ENCODE peak calls at places on chromosome 11, in ten cellular contexts. One of them, this sample, is unnamed.
A peak's percentile ranks its signal among the peaks of the same experiment; 100 is the strongest.

GRCh38 chr11:69293819-69294505 is at the start of gene MYEOV:
- DNase-seq in SK-N-MC: no peak
- DNase-seq in activated CD4-positive, CD25-positive, alpha-beta regulatory T cell: no peak
- DNase-seq in GM20000: peak; percentile 73
- DNase-seq in T-helper 2 cell: no peak
- DNase-seq in nephron progenitor cell: peak; percentile 60
- DNase-seq in AG04450: no peak
- DNase-seq in NCI-H1092 treated with DMSO at 0.1 percent for 48 hours: no peak
- DNase-seq in amygdala: no peak
- DNase-seq in BE2C: peak; percentile 92
- DNase-seq in this sample: peak; percentile 64

GRCh38 chr11:119147604-119148333 is 1.1 kb upstream of the ABCG4 start:
- DNase-seq in nephron progenitor cell: no peak
- DNase-seq in BE2C: no peak
- DNase-seq in AG04450: no peak
- DNase-seq in amygdala: no peak
- DNase-seq in NCI-H1092 treated with DMSO at 0.1 percent for 48 hours: no peak
- DNase-seq in activated CD4-positive, CD25-positive, alpha-beta regulatory T cell: no peak
- DNase-seq in GM20000: no peak
- DNase-seq in T-helper 2 cell: no peak
- DNase-seq in SK-N-MC: no peak
- DNase-seq in this sample: peak; percentile 19

GRCh38 chr11:75514596-75514995 is 11.1 kb downstream of the GDPD5 start:
- DNase-seq in AG04450: no peak
- DNase-seq in GM20000: no peak
- DNase-seq in NCI-H1092 treated with DMSO at 0.1 percent for 48 hours: no peak
- DNase-seq in activated CD4-positive, CD25-positive, alpha-beta regulatory T cell: no peak
- DNase-seq in T-helper 2 cell: no peak
- DNase-seq in BE2C: no peak
- DNase-seq in SK-N-MC: no peak
- DNase-seq in amygdala: no peak
- DNase-seq in nephron progenitor cell: no peak
- DNase-seq in this sample: no peak

GRCh38 chr11:68707527-68707926 is 23.2 kb downstream of the GAL start:
- DNase-seq in activated CD4-positive, CD25-positive, alpha-beta regulatory T cell: no peak
- DNase-seq in BE2C: no peak
- DNase-seq in AG04450: no peak
- DNase-seq in GM20000: no peak
- DNase-seq in nephron progenitor cell: no peak
- DNase-seq in amygdala: no peak
- DNase-seq in T-helper 2 cell: no peak
- DNase-seq in NCI-H1092 treated with DMSO at 0.1 percent for 48 hours: no peak
- DNase-seq in SK-N-MC: no peak
- DNase-seq in this sample: no peak

GRCh38 chr11:47392546-47393162 is 14.3 kb upstream of the SPI1 start:
- DNase-seq in AG04450: no peak
- DNase-seq in BE2C: no peak
- DNase-seq in activated CD4-positive, CD25-positive, alpha-beta regulatory T cell: no peak
- DNase-seq in T-helper 2 cell: no peak
- DNase-seq in GM20000: no peak
- DNase-seq in NCI-H1092 treated with DMSO at 0.1 percent for 48 hours: no peak
- DNase-seq in amygdala: no peak
- DNase-seq in nephron progenitor cell: no peak
- DNase-seq in SK-N-MC: no peak
- DNase-seq in this sample: no peak

GRCh38 chr11:125945797-125946520 is at the start of gene VSIG10L2:
- DNase-seq in T-helper 2 cell: no peak
- DNase-seq in GM20000: no peak
- DNase-seq in BE2C: no peak
- DNase-seq in amygdala: no peak
- DNase-seq in activated CD4-positive, CD25-positive, alpha-beta regulatory T cell: no peak
- DNase-seq in SK-N-MC: no peak
- DNase-seq in AG04450: no peak
- DNase-seq in NCI-H1092 treated with DMSO at 0.1 percent for 48 hours: no peak
- DNase-seq in nephron progenitor cell: no peak
- DNase-seq in this sample: no peak

GRCh38 chr11:107999759-108000455 is 8.8 kb upstream of the CUL5 start:
- DNase-seq in NCI-H1092 treated with DMSO at 0.1 percent for 48 hours: peak; percentile 64
- DNase-seq in T-helper 2 cell: no peak
- DNase-seq in AG04450: no peak
- DNase-seq in SK-N-MC: peak; percentile 20
- DNase-seq in nephron progenitor cell: peak; percentile 54
- DNase-seq in amygdala: no peak
- DNase-seq in activated CD4-positive, CD25-positive, alpha-beta regulatory T cell: no peak
- DNase-seq in GM20000: peak; percentile 73
- DNase-seq in BE2C: peak; percentile 62
- DNase-seq in this sample: peak; percentile 7

GRCh38 chr11:9001736-9002135 is 2.1 kb downstream of the NRIP3 start:
- DNase-seq in nephron progenitor cell: no peak
- DNase-seq in GM20000: no peak
- DNase-seq in activated CD4-positive, CD25-positive, alpha-beta regulatory T cell: no peak
- DNase-seq in T-helper 2 cell: no peak
- DNase-seq in BE2C: no peak
- DNase-seq in amygdala: no peak
- DNase-seq in AG04450: peak; percentile 55
- DNase-seq in NCI-H1092 treated with DMSO at 0.1 percent for 48 hours: no peak
- DNase-seq in SK-N-MC: no peak
- DNase-seq in this sample: no peak

GRCh38 chr11:97361812-97362378 is 972.1 kb downstream of the JRKL start:
- DNase-seq in GM20000: no peak
- DNase-seq in nephron progenitor cell: no peak
- DNase-seq in activated CD4-positive, CD25-positive, alpha-beta regulatory T cell: no peak
- DNase-seq in BE2C: no peak
- DNase-seq in SK-N-MC: no peak
- DNase-seq in NCI-H1092 treated with DMSO at 0.1 percent for 48 hours: no peak
- DNase-seq in T-helper 2 cell: no peak
- DNase-seq in AG04450: no peak
- DNase-seq in amygdala: no peak
- DNase-seq in this sample: no peak

GRCh38 chr11:130089669-130090063 is 20.0 kb downstream of the APLP2 start:
- DNase-seq in nephron progenitor cell: no peak
- DNase-seq in NCI-H1092 treated with DMSO at 0.1 percent for 48 hours: no peak
- DNase-seq in BE2C: no peak
- DNase-seq in GM20000: no peak
- DNase-seq in SK-N-MC: no peak
- DNase-seq in activated CD4-positive, CD25-positive, alpha-beta regulatory T cell: no peak
- DNase-seq in T-helper 2 cell: no peak
- DNase-seq in amygdala: no peak
- DNase-seq in AG04450: no peak
- DNase-seq in this sample: no peak

GRCh38 chr11:8282621-8283509 is 19.2 kb upstream of the LMO1 start:
- DNase-seq in NCI-H1092 treated with DMSO at 0.1 percent for 48 hours: no peak
- DNase-seq in activated CD4-positive, CD25-positive, alpha-beta regulatory T cell: no peak
- DNase-seq in nephron progenitor cell: peak; percentile 56
- DNase-seq in AG04450: no peak
- DNase-seq in amygdala: no peak
- DNase-seq in BE2C: peak; percentile 28
- DNase-seq in T-helper 2 cell: no peak
- DNase-seq in GM20000: no peak
- DNase-seq in SK-N-MC: no peak
- DNase-seq in this sample: peak; percentile 54

GRCh38 chr11:6618117-6619020 is 853 bp downstream of the TPP1 start:
- DNase-seq in GM20000: no peak
- DNase-seq in NCI-H1092 treated with DMSO at 0.1 percent for 48 hours: no peak
- DNase-seq in nephron progenitor cell: no peak
- DNase-seq in SK-N-MC: no peak
- DNase-seq in activated CD4-positive, CD25-positive, alpha-beta regulatory T cell: peak; percentile 21
- DNase-seq in BE2C: no peak
- DNase-seq in AG04450: peak; percentile 59
- DNase-seq in T-helper 2 cell: no peak
- DNase-seq in amygdala: peak; percentile 48
- DNase-seq in this sample: no peak

GRCh38 chr11:96384156-96384555 is 5.6 kb downstream of the CCDC82 start:
- DNase-seq in BE2C: no peak
- DNase-seq in activated CD4-positive, CD25-positive, alpha-beta regulatory T cell: no peak
- DNase-seq in SK-N-MC: no peak
- DNase-seq in amygdala: no peak
- DNase-seq in T-helper 2 cell: no peak
- DNase-seq in nephron progenitor cell: no peak
- DNase-seq in AG04450: no peak
- DNase-seq in NCI-H1092 treated with DMSO at 0.1 percent for 48 hours: peak; percentile 5
- DNase-seq in GM20000: no peak
- DNase-seq in this sample: no peak

GRCh38 chr11:23509023-23509422 is 648.7 kb upstream of the CCDC179 start:
- DNase-seq in AG04450: peak; percentile 41
- DNase-seq in BE2C: no peak
- DNase-seq in amygdala: no peak
- DNase-seq in SK-N-MC: no peak
- DNase-seq in GM20000: no peak
- DNase-seq in nephron progenitor cell: no peak
- DNase-seq in NCI-H1092 treated with DMSO at 0.1 percent for 48 hours: no peak
- DNase-seq in T-helper 2 cell: no peak
- DNase-seq in activated CD4-positive, CD25-positive, alpha-beta regulatory T cell: no peak
- DNase-seq in this sample: no peak

GRCh38 chr11:11415786-11416390 is 62.8 kb upstream of the CSNK2A3 start:
- DNase-seq in SK-N-MC: no peak
- DNase-seq in nephron progenitor cell: no peak
- DNase-seq in BE2C: no peak
- DNase-seq in T-helper 2 cell: no peak
- DNase-seq in AG04450: no peak
- DNase-seq in amygdala: no peak
- DNase-seq in activated CD4-positive, CD25-positive, alpha-beta regulatory T cell: no peak
- DNase-seq in GM20000: no peak
- DNase-seq in NCI-H1092 treated with DMSO at 0.1 percent for 48 hours: no peak
- DNase-seq in this sample: no peak

GRCh38 chr11:7600205-7600775 is 73.0 kb downstream of the CYB5R2 start:
- DNase-seq in SK-N-MC: no peak
- DNase-seq in GM20000: no peak
- DNase-seq in nephron progenitor cell: no peak
- DNase-seq in AG04450: peak; percentile 42
- DNase-seq in T-helper 2 cell: no peak
- DNase-seq in NCI-H1092 treated with DMSO at 0.1 percent for 48 hours: no peak
- DNase-seq in activated CD4-positive, CD25-positive, alpha-beta regulatory T cell: no peak
- DNase-seq in amygdala: no peak
- DNase-seq in BE2C: peak; percentile 47
- DNase-seq in this sample: no peak

GRCh38 chr11:120642196-120642894 is 130.8 kb downstream of the GRIK4 start:
- DNase-seq in nephron progenitor cell: no peak
- DNase-seq in GM20000: no peak
- DNase-seq in BE2C: no peak
- DNase-seq in AG04450: no peak
- DNase-seq in NCI-H1092 treated with DMSO at 0.1 percent for 48 hours: no peak
- DNase-seq in amygdala: no peak
- DNase-seq in T-helper 2 cell: no peak
- DNase-seq in activated CD4-positive, CD25-positive, alpha-beta regulatory T cell: no peak
- DNase-seq in SK-N-MC: no peak
- DNase-seq in this sample: no peak

GRCh38 chr11:44496391-44496790 is 69.1 kb upstream of the CD82 start:
- DNase-seq in nephron progenitor cell: no peak
- DNase-seq in BE2C: no peak
- DNase-seq in NCI-H1092 treated with DMSO at 0.1 percent for 48 hours: no peak
- DNase-seq in amygdala: no peak
- DNase-seq in AG04450: no peak
- DNase-seq in activated CD4-positive, CD25-positive, alpha-beta regulatory T cell: no peak
- DNase-seq in GM20000: no peak
- DNase-seq in SK-N-MC: no peak
- DNase-seq in T-helper 2 cell: no peak
- DNase-seq in this sample: no peak

GRCh38 chr11:106137061-106137460 is 59.6 kb downstream of the AASDHPPT start:
- DNase-seq in SK-N-MC: no peak
- DNase-seq in BE2C: no peak
- DNase-seq in GM20000: no peak
- DNase-seq in nephron progenitor cell: no peak
- DNase-seq in T-helper 2 cell: no peak
- DNase-seq in activated CD4-positive, CD25-positive, alpha-beta regulatory T cell: no peak
- DNase-seq in AG04450: no peak
- DNase-seq in amygdala: no peak
- DNase-seq in NCI-H1092 treated with DMSO at 0.1 percent for 48 hours: no peak
- DNase-seq in this sample: no peak

GRCh38 chr11:8584511-8584910 is 9.5 kb downstream of the STK33 start:
- DNase-seq in amygdala: no peak
- DNase-seq in nephron progenitor cell: no peak
- DNase-seq in GM20000: no peak
- DNase-seq in T-helper 2 cell: no peak
- DNase-seq in SK-N-MC: no peak
- DNase-seq in BE2C: no peak
- DNase-seq in activated CD4-positive, CD25-positive, alpha-beta regulatory T cell: no peak
- DNase-seq in NCI-H1092 treated with DMSO at 0.1 percent for 48 hours: peak; percentile 88
- DNase-seq in AG04450: no peak
- DNase-seq in this sample: no peak

GRCh38 chr11:71201231-71201630 is 51.1 kb downstream of the SHANK2 start:
- DNase-seq in amygdala: no peak
- DNase-seq in T-helper 2 cell: no peak
- DNase-seq in AG04450: no peak
- DNase-seq in nephron progenitor cell: no peak
- DNase-seq in NCI-H1092 treated with DMSO at 0.1 percent for 48 hours: no peak
- DNase-seq in activated CD4-positive, CD25-positive, alpha-beta regulatory T cell: no peak
- DNase-seq in SK-N-MC: no peak
- DNase-seq in GM20000: no peak
- DNase-seq in BE2C: no peak
- DNase-seq in this sample: no peak

GRCh38 chr11:78354741-78355705 is 62.6 kb downstream of the GAB2 start:
- DNase-seq in activated CD4-positive, CD25-positive, alpha-beta regulatory T cell: no peak
- DNase-seq in AG04450: no peak
- DNase-seq in amygdala: no peak
- DNase-seq in GM20000: peak; percentile 23
- DNase-seq in BE2C: peak; percentile 32
- DNase-seq in nephron progenitor cell: no peak
- DNase-seq in NCI-H1092 treated with DMSO at 0.1 percent for 48 hours: peak; percentile 90
- DNase-seq in SK-N-MC: no peak
- DNase-seq in T-helper 2 cell: no peak
- DNase-seq in this sample: no peak

GRCh38 chr11:132106336-132106982 is 736.0 kb downstream of the NTM start:
- DNase-seq in NCI-H1092 treated with DMSO at 0.1 percent for 48 hours: peak; percentile 88
- DNase-seq in AG04450: no peak
- DNase-seq in amygdala: no peak
- DNase-seq in nephron progenitor cell: no peak
- DNase-seq in BE2C: no peak
- DNase-seq in GM20000: no peak
- DNase-seq in activated CD4-positive, CD25-positive, alpha-beta regulatory T cell: no peak
- DNase-seq in T-helper 2 cell: no peak
- DNase-seq in SK-N-MC: no peak
- DNase-seq in this sample: no peak

GRCh38 chr11:27806122-27806521 is 105.9 kb upstream of the BDNF start:
- DNase-seq in GM20000: no peak
- DNase-seq in SK-N-MC: no peak
- DNase-seq in NCI-H1092 treated with DMSO at 0.1 percent for 48 hours: no peak
- DNase-seq in AG04450: no peak
- DNase-seq in BE2C: no peak
- DNase-seq in nephron progenitor cell: no peak
- DNase-seq in amygdala: no peak
- DNase-seq in T-helper 2 cell: no peak
- DNase-seq in activated CD4-positive, CD25-positive, alpha-beta regulatory T cell: no peak
- DNase-seq in this sample: no peak

GRCh38 chr11:63494936-63495335 is 4.0 kb upstream of the PLAAT5 start:
- DNase-seq in GM20000: no peak
- DNase-seq in activated CD4-positive, CD25-positive, alpha-beta regulatory T cell: no peak
- DNase-seq in T-helper 2 cell: no peak
- DNase-seq in nephron progenitor cell: no peak
- DNase-seq in AG04450: no peak
- DNase-seq in amygdala: no peak
- DNase-seq in NCI-H1092 treated with DMSO at 0.1 percent for 48 hours: no peak
- DNase-seq in SK-N-MC: no peak
- DNase-seq in BE2C: no peak
- DNase-seq in this sample: peak; percentile 45

GRCh38 chr11:100965346-100965745 is 164.3 kb downstream of the PGR start:
- DNase-seq in activated CD4-positive, CD25-positive, alpha-beta regulatory T cell: no peak
- DNase-seq in BE2C: no peak
- DNase-seq in AG04450: no peak
- DNase-seq in nephron progenitor cell: no peak
- DNase-seq in amygdala: no peak
- DNase-seq in NCI-H1092 treated with DMSO at 0.1 percent for 48 hours: no peak
- DNase-seq in T-helper 2 cell: no peak
- DNase-seq in SK-N-MC: no peak
- DNase-seq in GM20000: no peak
- DNase-seq in this sample: no peak

GRCh38 chr11:72075109-72075508 is 5.2 kb downstream of the NUMA1 start:
- DNase-seq in SK-N-MC: no peak
- DNase-seq in activated CD4-positive, CD25-positive, alpha-beta regulatory T cell: no peak
- DNase-seq in BE2C: no peak
- DNase-seq in AG04450: no peak
- DNase-seq in T-helper 2 cell: no peak
- DNase-seq in amygdala: no peak
- DNase-seq in GM20000: no peak
- DNase-seq in nephron progenitor cell: no peak
- DNase-seq in NCI-H1092 treated with DMSO at 0.1 percent for 48 hours: no peak
- DNase-seq in this sample: no peak

GRCh38 chr11:16279524-16279923 is 76.8 kb downstream of the SOX6 start:
- DNase-seq in AG04450: no peak
- DNase-seq in GM20000: no peak
- DNase-seq in T-helper 2 cell: no peak
- DNase-seq in activated CD4-positive, CD25-positive, alpha-beta regulatory T cell: no peak
- DNase-seq in nephron progenitor cell: no peak
- DNase-seq in BE2C: no peak
- DNase-seq in SK-N-MC: no peak
- DNase-seq in NCI-H1092 treated with DMSO at 0.1 percent for 48 hours: no peak
- DNase-seq in amygdala: no peak
- DNase-seq in this sample: no peak